ENCODE peak calls at places on chromosomes 4 and X, in seven cellular contexts. X is A549, M is esophagus muscularis mucosa, I is colonic mucosa, Z is Karpas-422, H is tibial artery, B is upper lobe of right lung. G is an unnamed sample.

GRCh38 chr4:157840630-157841029 is 332.2 kb downstream of the GASK1B start:
- DNase-seq in X (no peak), M (no peak), I (no peak), Z (no peak), H (no peak), B (no peak), G (no peak)

GRCh38 chr4:76634239-76634638 is 199.2 kb downstream of the SHROOM3 start:
- DNase-seq in X (no peak), M (no peak), I (no peak), Z (no peak), H (no peak), B (no peak), G (no peak)

GRCh38 chr4:6974138-6974848 is 64.7 kb downstream of the TBC1D14 start:
- DNase-seq in X (peak), M (peak), I (peak), Z (peak), H (peak), B (peak), G (peak)

GRCh38 chrX:17977696-17978095 is 116.6 kb upstream of the RAI2 start:
- DNase-seq in X (no peak), M (no peak), I (no peak), Z (peak), H (no peak), B (no peak), G (no peak)

GRCh38 chr4:14222630-14223029 is 595.1 kb upstream of the BOD1L1 start:
- DNase-seq in X (no peak), M (no peak), I (no peak), Z (no peak), H (no peak), B (no peak), G (no peak)

GRCh38 chrX:106891762-106892161 is 11.4 kb downstream of the RIPPLY1 start:
- DNase-seq in X (no peak), M (no peak), I (no peak), Z (no peak), H (no peak), B (no peak), G (no peak)

GRCh38 chr4:25890653-25891485 is 23.2 kb upstream of the SMIM20 start:
- DNase-seq in X (no peak), M (no peak), I (no peak), Z (no peak), H (no peak), B (no peak), G (no peak)

GRCh38 chr4:792729-793108 is 33.2 kb downstream of the CPLX1 start:
- DNase-seq in X (no peak), M (no peak), I (no peak), Z (peak), H (no peak), B (no peak), G (no peak)

GRCh38 chr4:56506110-56506705 is 617 bp downstream of the ARL9 start:
- DNase-seq in X (no peak), M (no peak), I (no peak), Z (no peak), H (no peak), B (no peak), G (no peak)

GRCh38 chr4:56511098-56511497 is 5.5 kb downstream of the ARL9 start:
- DNase-seq in X (no peak), M (no peak), I (no peak), Z (no peak), H (no peak), B (no peak), G (no peak)

DNA sequence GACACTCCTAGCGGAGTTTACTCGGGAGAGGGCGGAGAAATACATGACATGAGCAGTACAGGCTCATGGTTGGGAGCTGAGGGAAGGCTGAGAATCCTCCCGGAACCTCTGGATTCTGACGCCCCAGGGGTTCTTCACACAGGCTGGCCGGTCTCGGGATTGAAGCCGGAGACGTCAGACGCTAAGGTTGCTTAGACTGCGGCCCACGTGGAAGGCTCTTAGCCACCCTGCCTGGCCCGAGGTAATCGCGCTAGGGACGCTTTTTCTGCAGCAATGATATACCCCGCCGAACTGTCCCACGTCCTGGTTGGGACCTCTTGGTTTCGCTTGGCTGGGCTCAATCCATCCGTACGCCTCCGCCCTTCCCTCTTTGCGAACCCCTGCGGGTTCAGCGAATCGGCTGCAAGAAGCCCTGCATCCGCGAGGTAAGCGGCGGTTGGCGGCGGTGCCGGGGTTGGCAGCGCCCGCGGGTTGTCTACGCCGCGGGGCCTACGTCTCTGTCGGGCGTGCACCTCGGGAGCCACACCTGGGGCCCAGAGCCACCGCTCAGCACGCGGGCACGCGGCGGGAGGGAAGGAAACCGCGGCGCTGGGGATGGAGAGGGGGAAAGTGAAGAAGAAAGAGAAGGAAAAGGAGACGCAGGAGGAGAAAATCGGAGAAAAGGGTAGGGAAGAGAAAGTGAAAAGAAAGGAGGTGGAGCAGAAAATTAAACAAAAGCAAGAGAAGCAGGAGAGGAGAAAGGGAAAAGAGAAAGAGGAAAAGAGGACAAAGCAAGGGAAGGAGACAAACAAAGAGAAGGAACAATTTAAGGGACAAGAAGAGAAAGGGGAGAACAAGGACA is at the start of gene ARL9:
- DNase-seq in X (peak), M (no peak), I (peak), Z (no peak), H (peak), B (peak), G (peak)
- H3K27ac ChIP-seq in X (no peak), M (peak), I (peak), Z (no peak), H (peak), B (no peak), G (no peak)

GRCh38 chr4:80196259-80197131 is 808 bp upstream of the PRDM8 start:
- DNase-seq in X (no peak), M (no peak), I (no peak), Z (no peak), H (no peak), B (no peak), G (peak)

GRCh38 chr4:80197132-80197573 is at the start of gene PRDM8:
- DNase-seq in X (no peak), M (no peak), I (no peak), Z (no peak), H (no peak), B (no peak), G (peak)

GRCh38 chr4:80197601-80198444 is 520 bp downstream of the PRDM8 start:
- DNase-seq in X (no peak), M (no peak), I (no peak), Z (no peak), H (no peak), B (peak), G (peak)

GRCh38 chr4:80192937-80193336 is 4.4 kb upstream of the PRDM8 start:
- DNase-seq in X (no peak), M (no peak), I (no peak), Z (no peak), H (no peak), B (no peak), G (no peak)

DNA sequence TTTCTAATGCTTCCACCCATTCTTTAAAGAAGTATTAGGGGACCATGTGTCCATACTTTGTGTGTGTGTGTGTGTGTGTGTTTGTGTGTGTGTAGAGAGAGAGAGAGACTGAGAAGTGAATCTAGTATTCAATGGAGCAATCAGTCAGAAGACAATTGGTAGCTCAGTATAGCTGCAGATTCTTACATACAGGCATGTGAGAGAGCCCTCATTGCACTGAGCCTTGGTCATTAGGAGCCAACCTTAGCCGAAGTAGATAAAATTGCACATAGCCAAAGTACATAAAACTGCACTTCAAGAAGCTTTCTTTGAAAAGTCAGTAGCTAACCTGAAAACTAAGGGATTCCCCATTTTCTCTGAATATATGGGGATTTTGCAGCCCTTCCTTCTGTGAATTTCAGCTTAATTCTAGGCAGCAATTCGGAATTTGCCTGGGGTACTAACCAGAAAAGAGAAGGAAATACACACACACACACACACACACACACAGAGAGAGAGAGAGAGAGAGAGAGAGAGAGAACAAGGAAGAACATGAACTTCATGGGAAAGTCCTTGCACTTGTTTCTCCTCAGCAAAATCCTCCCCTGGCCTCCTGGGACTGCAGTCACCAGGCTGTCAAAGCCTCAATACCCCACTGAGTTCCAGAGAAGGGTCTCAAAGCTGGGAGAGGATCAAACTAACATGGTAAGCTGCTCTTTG is 1.7 kb upstream of the PRDM8 start:
- DNase-seq in X (no peak), M (no peak), I (no peak), Z (no peak), H (no peak), B (no peak), G (no peak)
- H3K27ac ChIP-seq in X (no peak), M (no peak), I (no peak), Z (no peak), H (no peak), B (no peak), G (no peak)

GRCh38 chr4:159014896-159015295 is 88.0 kb upstream of the RAPGEF2 start:
- DNase-seq in X (no peak), M (no peak), I (no peak), Z (no peak), H (no peak), B (no peak), G (no peak)
- H3K27ac ChIP-seq in X (no peak), M (no peak), I (no peak), Z (no peak), H (no peak), B (no peak), G (no peak)

DNA sequence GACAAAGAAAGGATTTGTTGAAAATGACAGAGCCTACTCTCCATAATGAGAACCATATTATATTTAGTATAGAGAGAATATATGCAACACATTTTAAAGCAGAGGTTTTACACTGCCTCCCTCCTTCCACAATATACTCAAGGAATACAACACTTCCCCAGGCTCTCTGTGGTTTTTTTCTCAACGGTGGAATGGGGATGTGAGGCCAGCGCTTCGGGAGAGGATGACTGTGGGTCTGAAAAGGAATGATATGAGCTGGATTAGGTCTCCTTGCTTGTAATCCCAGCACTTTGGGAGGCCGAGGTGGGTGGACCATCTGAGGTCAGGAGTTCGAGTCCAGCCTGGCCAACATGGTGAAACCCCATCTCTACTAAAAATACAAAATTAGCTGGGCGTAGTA is 348.7 kb upstream of the KLF3 start:
- DNase-seq in X (no peak), M (no peak), I (no peak), Z (no peak), H (no peak), B (no peak), G (no peak)
- H3K27ac ChIP-seq in X (no peak), M (no peak), I (no peak), Z (no peak), H (no peak), B (no peak), G (peak)

DNA sequence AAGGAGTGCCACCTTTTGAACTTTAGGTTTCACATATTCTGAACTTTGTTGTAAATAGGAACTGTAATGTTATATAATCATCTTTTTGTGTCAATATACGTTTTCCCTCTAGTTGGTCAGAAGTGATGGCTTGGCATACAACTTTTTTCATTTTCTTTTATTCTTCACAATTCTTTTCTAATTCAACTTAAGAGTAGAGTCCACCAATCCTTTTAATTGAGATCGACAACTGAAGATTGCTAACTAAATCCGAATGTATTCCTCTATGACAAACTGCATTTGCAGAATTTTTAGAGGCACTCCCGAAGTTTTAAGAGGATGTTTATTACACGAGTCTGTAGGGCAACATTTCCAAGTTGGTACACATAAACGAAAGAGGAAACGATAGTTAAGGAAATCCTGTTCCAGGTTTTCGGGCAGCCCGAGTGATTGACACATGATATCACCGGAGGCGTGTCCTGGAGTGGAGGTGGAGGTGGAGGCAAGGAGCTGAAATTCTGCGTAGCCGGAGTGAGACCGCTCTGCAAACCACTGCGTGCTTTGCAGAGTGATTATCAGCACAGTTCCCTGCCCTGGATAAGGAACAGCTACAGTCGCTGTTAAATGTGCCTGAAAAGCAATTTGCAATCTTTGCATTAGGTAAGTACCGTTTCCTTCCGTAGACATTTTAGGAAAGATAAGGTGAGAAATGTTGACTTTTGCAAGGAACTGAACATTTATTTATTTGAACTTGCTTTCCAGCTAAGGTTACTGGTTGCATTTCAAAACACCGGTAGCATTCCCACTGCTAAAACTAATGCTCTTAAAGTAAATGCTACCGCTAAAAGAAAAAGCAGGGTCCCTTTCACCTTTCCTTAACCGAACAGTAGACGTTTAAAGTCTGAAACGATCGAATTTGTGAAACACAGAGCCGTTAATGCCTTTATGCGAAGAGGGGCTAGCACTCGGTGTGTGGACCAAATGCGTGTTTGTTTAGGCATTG is at the start of gene SPRY1:
- DNase-seq in X (peak), M (peak), I (peak), Z (no peak), H (peak), B (peak), G (peak)
- H3K27ac ChIP-seq in X (peak), M (peak), I (peak), Z (no peak), H (peak), B (peak), G (peak)

GRCh38 chr4:119526786-119527550 is 101.6 kb downstream of the PDE5A start:
- DNase-seq in X (no peak), M (no peak), I (no peak), Z (no peak), H (no peak), B (no peak), G (no peak)

GRCh38 chr4:119529788-119530187 is 98.8 kb downstream of the PDE5A start:
- DNase-seq in X (no peak), M (no peak), I (no peak), Z (no peak), H (no peak), B (no peak), G (no peak)

GRCh38 chr4:119525005-119525749 is 103.4 kb downstream of the PDE5A start:
- DNase-seq in X (peak), M (no peak), I (no peak), Z (no peak), H (no peak), B (no peak), G (no peak)

GRCh38 chr4:119523399-119523798 is 105.2 kb downstream of the PDE5A start:
- DNase-seq in X (no peak), M (no peak), I (no peak), Z (no peak), H (no peak), B (no peak), G (no peak)

GRCh38 chr4:119525771-119526712 is 102.6 kb downstream of the PDE5A start:
- DNase-seq in X (no peak), M (no peak), I (no peak), Z (no peak), H (no peak), B (no peak), G (no peak)
- H3K27ac ChIP-seq in X (peak), M (peak), I (peak), Z (no peak), H (peak), B (peak), G (no peak)

GRCh38 chr4:82890913-82891727 is at the start of gene SEC31A:
- DNase-seq in X (peak), M (peak), I (peak), Z (peak), H (peak), B (peak), G (peak)

GRCh38 chr4:82889287-82889686 is 1.7 kb downstream of the SEC31A start:
- DNase-seq in X (no peak), M (no peak), I (no peak), Z (no peak), H (no peak), B (no peak), G (no peak)

GRCh38 chr4:82890602-82890912 is 396 bp downstream of the SEC31A start:
- DNase-seq in X (no peak), M (no peak), I (no peak), Z (no peak), H (no peak), B (no peak), G (no peak)

GRCh38 chr4:82885410-82885809 is 5.5 kb downstream of the SEC31A start:
- DNase-seq in X (no peak), M (no peak), I (no peak), Z (no peak), H (no peak), B (no peak), G (no peak)

GRCh38 chr4:82886145-82886942 is 4.6 kb downstream of the SEC31A start:
- DNase-seq in X (no peak), M (no peak), I (no peak), Z (no peak), H (no peak), B (no peak), G (no peak)
- H3K27ac ChIP-seq in X (peak), M (no peak), I (no peak), Z (no peak), H (no peak), B (no peak), G (no peak)

GRCh38 chrX:30023451-30023850 is 191.9 kb upstream of the MAGEB2 start:
- DNase-seq in X (no peak), M (no peak), I (no peak), Z (no peak), H (no peak), B (no peak), G (no peak)

GRCh38 chrX:30027636-30028035 is 187.7 kb upstream of the MAGEB2 start:
- DNase-seq in X (no peak), M (no peak), I (no peak), Z (no peak), H (no peak), B (no peak), G (no peak)
- H3K27ac ChIP-seq in X (no peak), M (no peak), I (no peak), Z (no peak), H (no peak), B (no peak), G (no peak)

GRCh38 chr4:167906851-167907250 is 185.5 kb upstream of the ANXA10 start:
- DNase-seq in X (no peak), M (no peak), I (no peak), Z (no peak), H (no peak), B (no peak), G (no peak)

GRCh38 chr4:167908816-167909215 is 183.5 kb upstream of the ANXA10 start:
- DNase-seq in X (no peak), M (no peak), I (no peak), Z (no peak), H (no peak), B (no peak), G (no peak)

DNA sequence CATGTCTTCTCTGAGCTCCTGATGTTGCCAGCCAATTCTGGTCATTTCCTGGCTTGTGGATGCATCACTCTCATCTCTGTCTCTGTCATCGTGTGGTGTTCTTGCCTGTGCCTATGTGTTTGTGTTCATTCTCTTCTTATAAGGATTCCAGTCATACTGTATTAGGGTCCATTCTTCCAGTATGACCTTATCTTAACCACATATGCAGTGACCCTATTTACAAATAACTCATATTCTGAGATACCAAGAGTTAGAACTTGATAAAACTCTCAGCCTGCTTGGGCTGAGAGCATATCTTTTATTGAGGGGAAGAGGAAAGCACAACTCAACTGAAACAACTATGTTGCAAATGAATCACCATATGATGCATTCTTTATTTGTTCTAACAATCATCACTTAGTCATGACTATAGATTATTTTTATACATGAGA is 189.0 kb upstream of the ANXA10 start:
- DNase-seq in X (peak), M (no peak), I (no peak), Z (no peak), H (no peak), B (no peak), G (no peak)
- H3K27ac ChIP-seq in X (no peak), M (no peak), I (no peak), Z (no peak), H (no peak), B (no peak), G (no peak)